ENCODE peak calls at places on chromosome 4, in five cellular contexts. One of them, this sample, is unnamed.

GRCh38 chr4:122914292-122914904 is 8.0 kb downstream of the NUDT6 start:
- DNase-seq in substantia nigra: no peak
- DNase-seq in CD8-positive, alpha-beta memory T cell: no peak
- DNase-seq in Right ventricle myocardium superior: no peak
- DNase-seq in PC-9: no peak
- DNase-seq in this sample: no peak

GRCh38 chr4:8916251-8916913 is 44.7 kb upstream of the HMX1 start:
- DNase-seq in CD8-positive, alpha-beta memory T cell: no peak
- DNase-seq in Right ventricle myocardium superior: no peak
- DNase-seq in PC-9: no peak
- DNase-seq in substantia nigra: no peak
- DNase-seq in this sample: no peak

GRCh38 chr4:15469402-15470148 is at the start of gene CC2D2A:
- DNase-seq in substantia nigra: no peak
- DNase-seq in PC-9: peak
- DNase-seq in Right ventricle myocardium superior: no peak
- DNase-seq in CD8-positive, alpha-beta memory T cell: no peak
- DNase-seq in this sample: peak

GRCh38 chr4:183602444-183603102 is 56.4 kb downstream of the RWDD4 start:
- DNase-seq in Right ventricle myocardium superior: no peak
- DNase-seq in CD8-positive, alpha-beta memory T cell: no peak
- DNase-seq in substantia nigra: no peak
- DNase-seq in PC-9: no peak
- DNase-seq in this sample: peak

GRCh38 chr4:42151568-42152506 is 618 bp downstream of the BEND4 start:
- DNase-seq in CD8-positive, alpha-beta memory T cell: peak
- DNase-seq in Right ventricle myocardium superior: no peak
- DNase-seq in PC-9: no peak
- DNase-seq in substantia nigra: no peak
- DNase-seq in this sample: no peak

GRCh38 chr4:132056466-132056865 is 1092.6 kb upstream of the PCDH10 start:
- DNase-seq in Right ventricle myocardium superior: no peak
- DNase-seq in PC-9: no peak
- DNase-seq in substantia nigra: no peak
- DNase-seq in CD8-positive, alpha-beta memory T cell: no peak
- DNase-seq in this sample: no peak

GRCh38 chr4:144712775-144713174 is 66.8 kb downstream of the HHIP start:
- DNase-seq in Right ventricle myocardium superior: no peak
- DNase-seq in CD8-positive, alpha-beta memory T cell: no peak
- DNase-seq in substantia nigra: no peak
- DNase-seq in PC-9: no peak
- DNase-seq in this sample: no peak

GRCh38 chr4:185480016-185480732 is 8.6 kb upstream of the CCDC110 start:
- DNase-seq in PC-9: no peak
- DNase-seq in Right ventricle myocardium superior: no peak
- DNase-seq in CD8-positive, alpha-beta memory T cell: no peak
- DNase-seq in substantia nigra: no peak
- DNase-seq in this sample: no peak

GRCh38 chr4:158786155-158786581 is 17.3 kb downstream of the FNIP2 start:
- DNase-seq in CD8-positive, alpha-beta memory T cell: no peak
- DNase-seq in PC-9: no peak
- DNase-seq in Right ventricle myocardium superior: no peak
- DNase-seq in substantia nigra: no peak
- DNase-seq in this sample: no peak

GRCh38 chr4:6038711-6039110 is 20.5 kb upstream of the C4orf50 start:
- DNase-seq in PC-9: no peak
- DNase-seq in Right ventricle myocardium superior: no peak
- DNase-seq in substantia nigra: no peak
- DNase-seq in CD8-positive, alpha-beta memory T cell: no peak
- DNase-seq in this sample: no peak

GRCh38 chr4:13656569-13656988 is 29.1 kb upstream of the BOD1L1 start:
- DNase-seq in PC-9: peak
- DNase-seq in Right ventricle myocardium superior: peak
- DNase-seq in substantia nigra: no peak
- DNase-seq in CD8-positive, alpha-beta memory T cell: peak
- DNase-seq in this sample: peak

GRCh38 chr4:42954925-42955669 is 62.6 kb downstream of the GRXCR1 start:
- DNase-seq in substantia nigra: no peak
- DNase-seq in CD8-positive, alpha-beta memory T cell: no peak
- DNase-seq in PC-9: no peak
- DNase-seq in Right ventricle myocardium superior: peak
- DNase-seq in this sample: no peak

GRCh38 chr4:57270350-57270749 is 160.2 kb upstream of the IGFBP7 start:
- DNase-seq in Right ventricle myocardium superior: peak
- DNase-seq in CD8-positive, alpha-beta memory T cell: no peak
- DNase-seq in PC-9: no peak
- DNase-seq in substantia nigra: no peak
- DNase-seq in this sample: no peak

GRCh38 chr4:15414601-15415091 is 13.2 kb upstream of the C1QTNF7 start:
- DNase-seq in substantia nigra: no peak
- DNase-seq in PC-9: no peak
- DNase-seq in Right ventricle myocardium superior: no peak
- DNase-seq in CD8-positive, alpha-beta memory T cell: no peak
- DNase-seq in this sample: no peak

GRCh38 chr4:39305902-39306677 is 60.1 kb downstream of the RFC1 start:
- DNase-seq in PC-9: no peak
- DNase-seq in Right ventricle myocardium superior: no peak
- DNase-seq in substantia nigra: no peak
- DNase-seq in CD8-positive, alpha-beta memory T cell: no peak
- DNase-seq in this sample: no peak

GRCh38 chr4:128573781-128574508 is 235.6 kb upstream of the JADE1 start:
- DNase-seq in CD8-positive, alpha-beta memory T cell: no peak
- DNase-seq in PC-9: no peak
- DNase-seq in Right ventricle myocardium superior: no peak
- DNase-seq in substantia nigra: no peak
- DNase-seq in this sample: peak